ENCODE peak calls at places on chromosome 1, in four cellular contexts. Z, I, O and T are unnamed samples.
A peak's percentile ranks its signal among the peaks of the same experiment; 100 is the strongest.

GRCh38 chr1:232635778-232636356 is 5.9 kb upstream of the SIPA1L2 start:
- DNase-seq in Z (no peak), I (no peak), O (no peak), T (no peak)

GRCh38 chr1:172499636-172500141 is 33.3 kb upstream of the SUCO start:
- DNase-seq in Z (peak; percentile 9), I (no peak), O (peak; percentile 46), T (no peak)

GRCh38 chr1:178168535-178168934 is 74.6 kb downstream of the RASAL2 start:
- DNase-seq in Z (no peak), I (no peak), O (no peak), T (no peak)

GRCh38 chr1:51712590-51712989 is 95.7 kb downstream of the OSBPL9 start:
- DNase-seq in Z (no peak), I (no peak), O (no peak), T (no peak)

GRCh38 chr1:184906771-184907170 is 67.5 kb downstream of the NIBAN1 start:
- DNase-seq in Z (no peak), I (no peak), O (no peak), T (no peak)

GRCh38 chr1:119871881-119872280 is 24.4 kb downstream of the ADAM30 start:
- DNase-seq in Z (no peak), I (no peak), O (no peak), T (no peak)

GRCh38 chr1:23591460-23592208 is 32.3 kb upstream of the ID3 start:
- DNase-seq in Z (peak; percentile 25), I (no peak), O (no peak), T (no peak)

GRCh38 chr1:209920844-209921243 is 17.2 kb upstream of the SYT14 start:
- DNase-seq in Z (no peak), I (no peak), O (no peak), T (no peak)

GRCh38 chr1:150997949-150998348 is 8.8 kb downstream of the MINDY1 start:
- DNase-seq in Z (no peak), I (no peak), O (no peak), T (no peak)

GRCh38 chr1:30286241-30286983 is 437.0 kb downstream of the MATN1 start:
- DNase-seq in Z (no peak), I (no peak), O (no peak), T (no peak)

GRCh38 chr1:229875086-229875485 is 192.0 kb upstream of the GALNT2 start:
- DNase-seq in Z (no peak), I (no peak), O (no peak), T (no peak)

GRCh38 chr1:26432793-26433192 is 672 bp downstream of the DHDDS start:
- DNase-seq in Z (no peak), I (no peak), O (no peak), T (no peak)
- H3K27ac ChIP-seq in Z (peak overlapping the region; percentile 71), I (no peak overlapping the region), O (peak overlapping the region; percentile 66), T (peak overlapping the region; percentile 92)

GRCh38 chr1:243850013-243850367 is at the start of gene AKT3:
- DNase-seq in Z (no peak), I (no peak), O (peak; percentile 74), T (no peak)

GRCh38 chr1:243851765-243852164 is 1.7 kb upstream of the AKT3 start:
- DNase-seq in Z (no peak), I (no peak), O (no peak), T (no peak)

GRCh38 chr1:243849089-243850012 is 692 bp downstream of the AKT3 start:
- DNase-seq in Z (peak; percentile 58), I (peak; percentile 50), O (peak; percentile 46), T (no peak)

GRCh38 chr1:243851129-243851756 is 1.2 kb upstream of the AKT3 start:
- DNase-seq in Z (no peak), I (no peak), O (no peak), T (no peak)

GRCh38 chr1:243850368-243851128 is 505 bp upstream of the AKT3 start:
- DNase-seq in Z (peak; percentile 80), I (peak; percentile 77), O (peak; percentile 73), T (no peak)
- H3K27ac ChIP-seq in Z (peak overlapping the region; percentile 95), I (peak overlapping the region; percentile 92), O (peak overlapping the region; percentile 87), T (peak overlapping the region; percentile 36)

DNA sequence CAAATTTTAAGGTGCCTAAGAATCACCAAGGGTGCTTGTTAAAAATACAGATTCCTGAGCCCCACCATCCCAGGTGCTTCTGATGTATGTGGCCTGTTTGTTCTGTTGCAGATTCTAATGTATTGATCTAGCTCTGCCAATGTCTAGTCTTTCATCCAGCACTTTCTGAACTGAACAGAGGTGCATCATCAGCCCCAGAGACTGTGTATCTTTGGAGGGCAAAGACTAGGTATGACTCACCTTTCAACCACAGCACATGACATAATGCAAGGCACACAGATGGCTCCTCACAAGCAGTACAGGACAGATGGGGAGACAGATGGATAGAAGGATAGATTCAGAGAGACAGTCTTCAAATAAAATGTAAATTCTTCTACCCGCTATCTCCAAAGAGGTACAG is 32.3 kb downstream of the CD58 start:
- DNase-seq in Z (no peak), I (peak; percentile 23), O (no peak), T (peak; percentile 36)
- H3K27ac ChIP-seq in Z (no peak overlapping the region), I (no peak overlapping the region), O (no peak overlapping the region), T (peak overlapping the region; percentile 67)

DNA sequence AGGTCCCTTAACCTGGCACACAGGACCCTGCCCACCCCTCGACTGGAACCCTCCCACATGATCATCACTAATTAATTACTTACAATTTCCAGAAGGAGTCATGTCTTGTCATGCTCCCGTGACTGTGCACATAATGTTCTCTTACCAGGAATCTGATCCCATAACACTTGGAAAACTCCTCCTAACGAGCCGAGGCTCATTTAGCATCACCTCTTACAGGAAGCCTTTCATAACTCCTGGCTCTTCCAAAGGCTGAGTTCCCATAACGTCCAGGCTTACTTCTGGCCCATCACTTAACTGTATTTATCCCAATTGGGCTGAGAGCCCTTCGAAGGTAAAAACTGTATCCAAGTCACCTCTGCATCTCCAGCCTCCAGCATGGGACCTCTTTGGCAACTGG is 147.9 kb upstream of the JUN start:
- DNase-seq in Z (no peak), I (no peak), O (no peak), T (no peak)
- H3K27ac ChIP-seq in Z (no peak overlapping the region), I (no peak overlapping the region), O (no peak overlapping the region), T (peak overlapping the region; percentile 77)

GRCh38 chr1:226901421-226901820 is 31.0 kb downstream of the PSEN2 start:
- DNase-seq in Z (no peak), I (no peak), O (no peak), T (no peak)
- H3K27ac ChIP-seq in Z (no peak overlapping the region), I (no peak overlapping the region), O (no peak overlapping the region), T (no peak overlapping the region)

GRCh38 chr1:223745731-223746130 is 33.4 kb downstream of the CAPN2 start:
- DNase-seq in Z (no peak), I (no peak), O (no peak), T (no peak)

GRCh38 chr1:223748405-223748772 is 36.0 kb downstream of the CAPN2 start:
- DNase-seq in Z (peak; percentile 32), I (no peak), O (no peak), T (no peak)

GRCh38 chr1:223750730-223751572 is 38.6 kb downstream of the CAPN2 start:
- DNase-seq in Z (no peak), I (no peak), O (no peak), T (no peak)

GRCh38 chr1:223748773-223749733 is 36.7 kb downstream of the CAPN2 start:
- DNase-seq in Z (peak; percentile 75), I (peak; percentile 60), O (peak; percentile 54), T (no peak)

DNA sequence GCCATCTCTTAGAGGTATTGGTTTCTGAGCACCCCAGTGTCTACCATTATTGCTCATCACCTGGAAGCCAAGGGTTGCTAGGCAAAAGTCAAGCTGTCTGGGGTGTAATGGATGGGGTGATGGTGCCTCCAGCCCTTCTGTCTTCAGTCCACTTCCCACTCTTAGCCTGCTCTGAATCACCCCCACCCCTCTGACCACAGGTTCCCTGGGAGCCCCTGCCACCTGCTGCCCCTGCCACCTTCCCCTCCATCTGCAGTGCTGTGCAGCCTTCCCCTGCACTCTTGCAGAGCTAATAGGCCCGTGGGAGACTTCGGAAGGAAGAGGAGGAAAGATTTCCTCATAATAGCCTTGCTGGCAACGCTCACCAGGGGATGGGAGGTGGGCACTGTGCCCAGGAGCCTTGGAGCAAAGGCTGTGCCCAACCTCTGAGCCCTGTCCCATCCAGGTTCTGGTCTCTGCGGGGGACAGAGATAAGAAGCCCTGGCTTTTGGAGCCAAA is 35.5 kb downstream of the CAPN2 start:
- DNase-seq in Z (peak; percentile 52), I (no peak), O (peak; percentile 66), T (no peak)
- H3K27ac ChIP-seq in Z (peak overlapping the region; percentile 38), I (no peak overlapping the region), O (peak overlapping the region; percentile 28), T (no peak overlapping the region)

DNA sequence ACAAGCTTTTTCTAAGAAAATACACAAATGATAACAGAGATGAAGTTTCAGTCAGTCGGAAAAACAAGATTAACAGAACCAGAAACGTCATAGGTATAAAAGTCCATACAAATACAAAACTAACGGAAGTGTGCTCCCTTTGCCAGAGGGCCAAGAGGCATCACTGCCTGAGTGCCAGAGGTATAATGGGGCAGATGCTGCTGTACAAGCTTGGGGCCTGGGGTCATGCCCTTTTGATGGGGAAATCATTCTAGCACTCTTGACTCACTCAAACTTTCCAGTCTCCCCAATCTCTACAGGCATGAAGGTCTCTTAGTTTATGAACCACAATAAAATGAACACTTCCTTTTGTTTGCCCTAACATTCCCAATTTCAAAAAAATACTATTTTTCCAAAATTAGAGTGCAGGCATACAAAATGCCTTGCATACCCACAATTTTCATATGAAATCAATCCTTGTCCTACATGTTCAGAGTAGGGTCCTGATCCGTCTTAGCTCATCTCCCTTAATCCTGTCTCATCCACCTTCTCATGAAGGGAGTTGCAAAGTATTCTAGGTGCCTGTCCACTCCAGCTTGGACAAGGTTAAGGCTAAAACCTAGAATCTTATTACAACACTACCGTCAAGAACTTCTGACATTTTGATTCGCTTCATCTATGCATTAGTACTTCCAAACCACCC is 1.5 kb downstream of the RPL22 start:
- DNase-seq in Z (no peak), I (no peak), O (no peak), T (no peak)
- H3K27ac ChIP-seq in Z (no peak overlapping the region), I (no peak overlapping the region), O (no peak overlapping the region), T (peak overlapping the region; percentile 93)

GRCh38 chr1:25100151-25100841 is 132.0 kb downstream of the SYF2 start:
- DNase-seq in Z (no peak), I (no peak), O (no peak), T (no peak)
- H3K27ac ChIP-seq in Z (no peak overlapping the region), I (no peak overlapping the region), O (no peak overlapping the region), T (no peak overlapping the region)

DNA sequence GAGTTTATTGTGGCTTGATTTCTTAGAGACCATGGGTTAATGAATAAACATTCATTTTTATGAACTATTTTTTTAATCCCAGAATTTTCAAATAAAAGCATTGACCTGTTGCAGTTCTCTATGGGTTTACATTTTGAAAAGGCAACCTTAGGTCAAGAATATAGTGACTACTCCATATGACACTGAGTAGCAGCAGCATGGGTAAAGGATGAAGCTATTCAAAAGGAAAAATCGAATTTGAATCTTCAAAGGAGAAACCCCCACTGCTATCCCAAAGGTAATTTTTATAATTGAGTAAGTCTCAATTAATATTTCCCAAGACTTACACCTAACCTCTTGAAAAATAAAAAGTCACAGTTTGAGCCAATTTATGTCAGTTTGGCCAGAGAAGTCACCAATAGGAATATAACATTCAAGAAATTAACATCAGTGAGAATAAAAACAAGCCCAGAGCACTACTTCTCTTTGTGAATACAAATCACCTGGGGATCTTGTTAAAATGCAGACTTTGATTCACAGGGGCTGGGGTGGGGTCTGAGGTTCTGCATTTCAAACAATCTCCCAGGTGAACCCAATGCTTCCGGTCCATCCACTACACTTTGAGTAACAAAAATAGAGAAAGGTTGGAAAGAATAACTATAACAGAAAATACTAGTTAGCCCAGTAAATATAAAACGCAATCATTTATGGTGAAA is 39.8 kb downstream of the USP1 start:
- DNase-seq in Z (no peak), I (no peak), O (no peak), T (no peak)
- H3K27ac ChIP-seq in Z (no peak overlapping the region), I (no peak overlapping the region), O (no peak overlapping the region), T (no peak overlapping the region)

GRCh38 chr1:180976958-180977357 is 45.7 kb downstream of the STX6 start:
- DNase-seq in Z (no peak), I (no peak), O (no peak), T (no peak)
- H3K27ac ChIP-seq in Z (no peak overlapping the region), I (no peak overlapping the region), O (peak overlapping the region; percentile 48), T (no peak overlapping the region)